ENCODE peak calls at places on chromosome 19, in nine cellular contexts. A, N, T, F, J, W, Q, Z and U are unnamed samples.

GRCh38 chr19:14770136-14770535 is 8.2 kb downstream of the ADGRE2 start:
- DNase-seq in Z (no peak), N (no peak), F (no peak), T (no peak), W (no peak), J (no peak), A (no peak), Q (no peak), U (no peak)

GRCh38 chr19:11538232-11539036 is at the start of gene CNN1:
- DNase-seq in Z (peak), A (no peak), T (no peak), N (peak), W (peak), J (peak), F (no peak), Q (peak), U (no peak)

GRCh38 chr19:34712606-34713261 is 21.3 kb upstream of the ZNF181 start:
- DNase-seq in F (peak), T (no peak), J (peak), Q (peak), A (peak), Z (no peak), N (peak), W (peak), U (peak)

GRCh38 chr19:58572818-58573657 is at the start of gene MZF1:
- DNase-seq in T (peak), F (peak), Z (peak), J (peak), W (peak), A (peak), Q (peak), N (peak), U (peak)

GRCh38 chr19:13060964-13061927 is 41.4 kb downstream of the LYL1 start:
- DNase-seq in F (peak), Q (peak), W (peak), T (peak), Z (peak), N (no peak), J (peak), A (peak), U (peak)

GRCh38 chr19:590396-590745 is 690 bp downstream of the HCN2 start:
- DNase-seq in W (no peak), N (no peak), F (no peak), J (no peak), A (peak), T (no peak), Q (no peak), Z (no peak), U (no peak)

GRCh38 chr19:47144630-47145029 is 14.0 kb downstream of the SAE1 start:
- DNase-seq in W (no peak), Z (no peak), N (no peak), A (no peak), T (no peak), Q (no peak), F (no peak), J (no peak), U (no peak)

GRCh38 chr19:55383279-55383788 is 758 bp downstream of the TMEM238 start:
- DNase-seq in J (no peak), Q (no peak), T (no peak), N (no peak), F (no peak), W (no peak), Z (no peak), A (no peak), U (no peak)

GRCh38 chr19:49017666-49018351 is 918 bp upstream of the LHB start:
- DNase-seq in N (no peak), Q (no peak), Z (peak), W (peak), J (peak), F (peak), A (no peak), T (no peak), U (peak)

GRCh38 chr19:46134527-46134926 is 10.0 kb upstream of the IGFL3 start:
- DNase-seq in A (peak), Z (no peak), W (no peak), F (no peak), J (no peak), Q (no peak), T (no peak), N (peak), U (no peak)

DNA sequence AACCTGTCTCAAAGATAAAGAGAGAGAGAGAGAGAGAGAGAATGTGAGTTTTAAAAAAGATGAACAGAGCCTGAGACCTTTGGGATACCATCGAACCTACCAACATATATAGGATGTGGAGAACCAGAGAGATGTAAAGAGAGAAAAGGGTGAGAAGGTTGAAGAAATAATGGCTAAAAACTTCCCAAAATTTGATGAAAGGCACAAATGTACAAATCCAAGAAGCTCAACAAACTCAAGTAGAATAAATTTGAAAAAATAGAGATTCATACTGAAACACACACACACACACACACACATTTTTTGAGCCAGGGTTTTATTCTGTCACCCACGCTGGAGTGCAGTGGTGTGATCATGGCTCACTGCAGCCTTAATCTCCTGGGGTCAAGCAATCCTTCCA is 16.3 kb downstream of the ZNF558 start:
- DNase-seq in Z (no peak), N (no peak), J (no peak), T (no peak), A (no peak), Q (no peak), W (no peak), F (no peak), U (no peak)
- TF ChIP-seq CTCF in Z (no peak), N (no peak), J (no peak), T (no peak), A (no peak), Q (no peak), W (no peak), F (no peak), U (no peak)

DNA sequence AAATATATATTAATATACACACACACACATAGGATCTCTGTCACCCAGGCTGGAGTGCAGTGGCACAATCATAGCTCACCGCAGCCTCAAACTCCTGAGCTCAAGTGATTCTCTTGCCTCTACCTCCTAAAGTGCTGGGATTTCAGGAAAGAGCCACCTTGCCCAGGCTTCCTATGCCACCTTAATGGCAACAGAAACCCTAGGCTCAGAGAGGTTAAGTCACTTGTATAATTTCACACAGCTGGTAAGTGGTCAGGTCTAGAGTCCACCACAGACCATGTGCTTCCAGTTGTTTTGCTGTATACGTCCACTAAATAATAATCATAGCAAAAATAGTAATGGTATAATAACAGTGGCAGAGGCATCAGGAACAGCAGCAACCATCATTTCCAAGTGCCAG is 1.3 kb upstream of the UPF1 start:
- DNase-seq in N (no peak), T (no peak), Q (no peak), J (no peak), W (no peak), Z (no peak), A (no peak), F (no peak), U (no peak)
- TF ChIP-seq CTCF in N (no peak), T (no peak), Q (no peak), J (no peak), W (no peak), Z (no peak), A (no peak), F (no peak), U (no peak)

DNA sequence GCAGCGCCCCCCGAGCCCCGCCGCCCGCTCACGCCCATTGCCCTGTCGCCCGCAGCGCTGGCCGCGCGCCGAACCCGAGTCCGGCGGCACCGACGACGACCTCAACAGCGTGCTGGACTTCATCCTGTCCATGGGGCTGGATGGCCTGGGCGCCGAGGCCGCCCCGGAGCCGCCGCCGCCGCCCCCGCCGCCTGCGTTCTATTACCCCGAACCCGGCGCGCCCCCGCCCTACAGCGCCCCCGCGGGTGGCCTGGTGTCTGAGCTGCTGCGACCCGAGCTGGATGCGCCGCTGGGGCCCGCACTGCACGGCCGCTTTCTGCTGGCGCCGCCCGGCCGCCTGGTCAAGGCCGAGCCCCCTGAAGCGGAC is 518 bp downstream of the KLF2 start:
- DNase-seq in J (peak), N (no peak), T (no peak), Q (no peak), F (peak), A (no peak), Z (peak), W (peak), U (peak)
- TF ChIP-seq CTCF in J (peak), N (no peak), T (no peak), Q (no peak), F (peak), A (no peak), Z (peak), W (no peak), U (peak)

GRCh38 chr19:50952890-50953289 is at the start of gene KLK5:
- DNase-seq in Z (no peak), N (no peak), J (no peak), T (no peak), F (no peak), Q (no peak), A (no peak), W (peak), U (no peak)
- TF ChIP-seq CTCF in Z (no peak), N (no peak), J (no peak), T (no peak), F (no peak), Q (no peak), A (no peak), W (no peak), U (no peak)

GRCh38 chr19:29873024-29873800 is 61.4 kb downstream of the CCNE1 start:
- DNase-seq in W (peak), F (peak), J (peak), Q (no peak), T (peak), Z (peak), A (peak), N (no peak), U (peak)

GRCh38 chr19:29876414-29876813 is 64.6 kb downstream of the CCNE1 start:
- DNase-seq in Q (no peak), Z (no peak), F (no peak), A (no peak), N (no peak), W (no peak), T (peak), J (no peak), U (no peak)

GRCh38 chr19:29875931-29876330 is 64.1 kb downstream of the CCNE1 start:
- DNase-seq in A (no peak), Q (no peak), T (peak), J (no peak), Z (no peak), N (no peak), W (no peak), F (no peak), U (no peak)

GRCh38 chr19:29872224-29872731 is 60.5 kb downstream of the CCNE1 start:
- DNase-seq in N (no peak), T (peak), Q (no peak), F (no peak), A (no peak), Z (no peak), W (peak), J (no peak), U (no peak)

DNA sequence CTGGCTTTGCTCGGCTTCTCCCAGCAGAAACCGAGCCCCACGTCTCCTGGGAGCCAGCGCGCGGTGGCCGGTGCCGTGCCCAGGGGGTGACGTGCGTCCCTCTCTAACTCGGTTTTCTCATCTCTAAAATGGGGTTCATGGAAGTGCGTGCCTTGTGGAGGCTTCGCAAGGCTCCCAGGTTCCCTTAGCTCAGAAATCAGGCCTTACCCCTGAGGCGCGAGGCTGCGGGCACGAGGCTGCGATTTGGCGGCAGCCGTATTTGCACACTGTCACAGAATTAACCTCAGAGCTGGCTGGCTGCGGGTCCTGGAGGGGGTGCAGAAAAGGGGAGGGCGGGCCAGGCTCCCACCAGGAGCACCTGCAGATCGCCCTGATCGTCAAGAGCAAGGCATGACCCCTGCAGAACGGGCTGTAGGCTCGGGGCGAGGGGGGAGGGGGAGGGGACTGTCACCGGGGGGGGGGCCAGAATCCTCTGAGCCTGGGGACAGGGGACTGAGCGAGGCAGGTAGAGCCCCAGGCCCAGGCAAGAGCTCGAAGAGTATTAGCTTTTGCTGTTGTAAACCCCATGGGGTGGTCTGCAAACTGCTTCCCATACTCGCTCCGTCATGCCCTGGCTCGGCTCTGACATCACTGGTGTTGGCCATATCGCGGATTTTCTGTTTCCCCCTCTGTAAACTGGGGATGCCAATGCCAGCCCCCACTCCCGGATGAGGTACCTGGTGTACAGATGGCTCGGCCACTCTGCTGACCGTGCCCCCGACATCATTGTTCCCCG is 62.2 kb downstream of the CCNE1 start:
- DNase-seq in J (no peak), T (peak), Q (no peak), N (no peak), W (no peak), F (no peak), A (no peak), Z (no peak), U (no peak)
- TF ChIP-seq CTCF in J (no peak), T (peak), Q (no peak), N (no peak), W (peak), F (no peak), A (no peak), Z (peak), U (no peak)

GRCh38 chr19:21466627-21467026 is 38.8 kb upstream of the ZNF429 start:
- DNase-seq in A (no peak), T (no peak), W (no peak), J (no peak), F (no peak), N (no peak), Q (no peak), Z (no peak), U (no peak)
- TF ChIP-seq CTCF in A (no peak), T (no peak), W (no peak), J (no peak), F (no peak), N (no peak), Q (no peak), Z (no peak), U (no peak)